ENCODE peak calls at places on chromosomes 5 and 9, in seven cellular contexts. K is kidney epithelial cell, W is thyroid gland, G is fibroblast of villous mesenchyme, U is fibroblast of pulmonary artery, I is heart right ventricle, Y is IMR-90. F is an unnamed sample.

GRCh38 chr5:172487671-172488070 is 33.3 kb upstream of the SH3PXD2B start:
- DNase-seq in K (no peak), W (no peak), G (no peak), U (peak), I (no peak), Y (no peak), F (no peak)

GRCh38 chr5:145499483-145499882 is 335.7 kb downstream of the PRELID2 start:
- DNase-seq in K (no peak), W (no peak), G (peak), U (peak), I (no peak), Y (peak), F (no peak)

GRCh38 chr9:19229725-19230355 is 653 bp upstream of the DENND4C start:
- DNase-seq in K (no peak), W (peak), G (peak), U (no peak), I (peak), Y (no peak), F (no peak)

GRCh38 chr5:126801992-126802294 is 25.0 kb downstream of the LMNB1 start:
- DNase-seq in K (no peak), W (no peak), G (peak), U (peak), I (no peak), Y (peak), F (peak)

GRCh38 chr5:14869286-14870164 is 2.1 kb downstream of the ANKH start:
- DNase-seq in K (no peak), W (no peak), G (no peak), U (no peak), I (no peak), Y (no peak), F (no peak)

GRCh38 chr5:61327761-61328753 is 4.0 kb upstream of the ZSWIM6 start:
- DNase-seq in K (no peak), W (no peak), G (peak), U (peak), I (no peak), Y (peak), F (no peak)

GRCh38 chr9:133528887-133529262 is 4.1 kb upstream of the MYMK start:
- DNase-seq in K (no peak), W (no peak), G (no peak), U (no peak), I (no peak), Y (no peak), F (no peak)

GRCh38 chr9:70510157-70510770 is 95.8 kb upstream of the KLF9 start:
- DNase-seq in K (no peak), W (peak), G (peak), U (peak), I (peak), Y (no peak), F (no peak)

GRCh38 chr5:140413230-140413629 is 11.6 kb downstream of the ANKHD1 start:
- DNase-seq in K (no peak), W (no peak), G (no peak), U (no peak), I (no peak), Y (no peak), F (no peak)

GRCh38 chr5:180596668-180597231 is 5.5 kb upstream of the SCGB3A1 start:
- DNase-seq in K (no peak), W (no peak), G (no peak), U (no peak), I (no peak), Y (no peak), F (no peak)

GRCh38 chr9:1871486-1872181 is 143.5 kb upstream of the SMARCA2 start:
- DNase-seq in K (no peak), W (no peak), G (no peak), U (peak), I (no peak), Y (no peak), F (no peak)

GRCh38 chr5:136082390-136083193 is 50.1 kb upstream of the SMAD5 start:
- DNase-seq in K (no peak), W (peak), G (peak), U (peak), I (no peak), Y (peak), F (peak)

GRCh38 chr5:60634054-60634453 is 65.9 kb downstream of the DEPDC1B start:
- DNase-seq in K (no peak), W (no peak), G (peak), U (peak), I (no peak), Y (no peak), F (no peak)

GRCh38 chr9:131984564-131984963 is 95.1 kb downstream of the MED27 start:
- DNase-seq in K (no peak), W (no peak), G (no peak), U (no peak), I (no peak), Y (peak), F (no peak)

GRCh38 chr5:18465833-18466681 is 831.8 kb downstream of the TAF11L14 start:
- DNase-seq in K (peak), W (peak), G (peak), U (peak), I (no peak), Y (peak), F (peak)

GRCh38 chr9:125829743-125830142 is 82.6 kb downstream of the PBX3 start:
- DNase-seq in K (no peak), W (no peak), G (peak), U (peak), I (no peak), Y (peak), F (no peak)

GRCh38 chr9:114674076-114674797 is 7.8 kb downstream of the TEX48 start:
- DNase-seq in K (no peak), W (no peak), G (no peak), U (no peak), I (no peak), Y (no peak), F (no peak)

GRCh38 chr5:53109041-53109435 is 519 bp downstream of the MOCS2 start:
- DNase-seq in K (no peak), W (no peak), G (peak), U (peak), I (no peak), Y (no peak), F (no peak)

GRCh38 chr5:143362828-143363227 is 40.7 kb downstream of the NR3C1 start:
- DNase-seq in K (no peak), W (no peak), G (no peak), U (no peak), I (no peak), Y (no peak), F (no peak)

GRCh38 chr5:36364473-36364872 is 62.8 kb upstream of the RANBP3L start:
- DNase-seq in K (no peak), W (no peak), G (no peak), U (no peak), I (no peak), Y (no peak), F (no peak)

GRCh38 chr5:79535477-79536192 is 21.7 kb upstream of the HOMER1 start:
- DNase-seq in K (no peak), W (no peak), G (peak), U (no peak), I (no peak), Y (peak), F (no peak)

GRCh38 chr9:114779352-114779845 is 26.4 kb downstream of the TNFSF15 start:
- DNase-seq in K (peak), W (peak), G (no peak), U (peak), I (peak), Y (no peak), F (no peak)

GRCh38 chr5:135214897-135215616 is 181.0 kb upstream of the PITX1 start:
- DNase-seq in K (no peak), W (no peak), G (peak), U (peak), I (no peak), Y (peak), F (no peak)

GRCh38 chr9:134700636-134701350 is 59.2 kb downstream of the COL5A1 start:
- DNase-seq in K (no peak), W (no peak), G (no peak), U (no peak), I (peak), Y (no peak), F (no peak)

GRCh38 chr9:20948703-20949102 is 82.7 kb downstream of the HACD4 start:
- DNase-seq in K (no peak), W (no peak), G (no peak), U (no peak), I (no peak), Y (no peak), F (no peak)

GRCh38 chr5:151720195-151720594 is 33.5 kb upstream of the SPARC start:
- DNase-seq in K (no peak), W (no peak), G (no peak), U (no peak), I (no peak), Y (no peak), F (no peak)

GRCh38 chr5:121805931-121806330 is 45.8 kb upstream of the FTMT start:
- DNase-seq in K (no peak), W (no peak), G (peak), U (no peak), I (no peak), Y (no peak), F (peak)

GRCh38 chr9:84261082-84261746 is 79.3 kb downstream of the SLC28A3 start:
- DNase-seq in K (peak), W (peak), G (peak), U (peak), I (peak), Y (peak), F (peak)

GRCh38 chr5:59813761-59814562 is 79.6 kb downstream of the PDE4D start:
- DNase-seq in K (no peak), W (no peak), G (peak), U (peak), I (no peak), Y (peak), F (peak)

GRCh38 chr5:93294184-93294583 is 286.8 kb downstream of the NR2F1-AS1 start:
- DNase-seq in K (no peak), W (no peak), G (peak), U (peak), I (no peak), Y (peak), F (no peak)

GRCh38 chr9:70902705-70903131 is 218.7 kb downstream of the TRPM3 start:
- DNase-seq in K (peak), W (no peak), G (peak), U (peak), I (no peak), Y (peak), F (peak)

GRCh38 chr9:20477940-20478620 is 144.2 kb downstream of the MLLT3 start:
- DNase-seq in K (peak), W (no peak), G (no peak), U (peak), I (no peak), Y (peak), F (peak)

GRCh38 chr9:70136632-70137031 is 93.0 kb downstream of the MAMDC2 start:
- DNase-seq in K (no peak), W (no peak), G (peak), U (peak), I (no peak), Y (peak), F (no peak)

GRCh38 chr9:134519403-134520070 is 122.1 kb upstream of the COL5A1 start:
- DNase-seq in K (no peak), W (no peak), G (no peak), U (no peak), I (no peak), Y (no peak), F (no peak)

GRCh38 chr5:68137451-68138190 is 77.9 kb upstream of the PIK3R1 start:
- DNase-seq in K (no peak), W (no peak), G (peak), U (no peak), I (no peak), Y (peak), F (peak)

GRCh38 chr9:86966852-86967511 is 19.7 kb upstream of the GAS1 start:
- DNase-seq in K (no peak), W (peak), G (peak), U (no peak), I (no peak), Y (no peak), F (no peak)

GRCh38 chr9:127723450-127723849 is 7.6 kb downstream of the TTC16 start:
- DNase-seq in K (no peak), W (peak), G (no peak), U (peak), I (no peak), Y (peak), F (peak)

GRCh38 chr9:84615574-84615973 is 54.0 kb upstream of the NTRK2 start:
- DNase-seq in K (no peak), W (no peak), G (no peak), U (no peak), I (no peak), Y (no peak), F (no peak)

DNA sequence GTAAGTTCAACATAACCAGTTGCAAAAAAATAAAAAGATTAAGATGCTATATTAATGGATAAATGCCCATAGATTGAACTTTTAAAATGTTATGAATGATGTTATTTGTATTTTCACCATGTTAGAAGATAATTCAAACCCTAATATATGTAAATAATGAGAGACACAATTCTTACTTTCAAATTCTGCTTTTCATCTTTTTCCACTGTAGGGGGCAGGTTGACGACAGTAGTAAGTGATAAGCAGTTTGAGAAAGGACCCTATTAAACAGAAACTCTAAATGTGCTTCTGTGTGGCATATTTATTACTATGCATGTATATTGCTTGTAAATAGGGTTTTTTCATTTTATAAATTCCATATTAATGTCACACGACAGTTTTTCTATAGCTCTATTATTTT is 591.1 kb downstream of the SEMA5A start:
- DNase-seq in K (no peak), W (no peak), G (no peak), U (no peak), I (no peak), Y (no peak), F (no peak)
- TF ChIP-seq CTCF in K (no peak), W (no peak), G (peak), U (peak), I (no peak), Y (peak), F (no peak)

GRCh38 chr9:120869360-120869687 is 7.7 kb downstream of the PHF19 start:
- DNase-seq in K (no peak), W (no peak), G (no peak), U (no peak), I (no peak), Y (no peak), F (no peak)

GRCh38 chr9:120869726-120870125 is 7.3 kb downstream of the PHF19 start:
- DNase-seq in K (no peak), W (no peak), G (no peak), U (no peak), I (peak), Y (no peak), F (no peak)

GRCh38 chr9:120867676-120868338 is 9.2 kb downstream of the PHF19 start:
- DNase-seq in K (no peak), W (no peak), G (no peak), U (no peak), I (no peak), Y (no peak), F (no peak)

GRCh38 chr9:120868676-120869359 is 8.2 kb downstream of the PHF19 start:
- DNase-seq in K (peak), W (peak), G (peak), U (peak), I (peak), Y (peak), F (peak)

DNA sequence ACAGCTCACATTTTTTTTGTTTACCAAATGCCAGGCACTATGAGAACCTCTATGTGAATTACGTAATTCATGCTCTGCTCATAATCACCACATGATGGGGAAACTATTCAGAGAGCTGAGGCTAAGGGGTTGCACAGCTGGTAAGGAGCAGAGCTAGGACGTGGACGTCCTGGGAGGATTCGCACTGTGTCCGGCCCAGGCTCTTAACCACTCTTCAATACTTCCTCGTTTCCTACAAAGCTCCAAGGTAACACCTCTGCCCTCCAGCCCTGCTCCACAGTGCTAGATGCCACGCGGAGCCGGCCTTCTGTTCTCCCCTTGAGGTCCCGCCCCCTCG is 8.7 kb downstream of the PHF19 start:
- DNase-seq in K (no peak), W (no peak), G (peak), U (peak), I (no peak), Y (peak), F (peak)
- H3K4me3 ChIP-seq in K (peak), W (no peak), G (peak), U (peak), I (peak), Y (peak), F (peak)

GRCh38 chr9:4762108-4762888 is 21.3 kb upstream of the AK3 start:
- DNase-seq in K (peak), W (peak), G (peak), U (peak), I (peak), Y (peak), F (peak)

GRCh38 chr9:4768681-4769080 is 24.1 kb upstream of the RCL1 start:
- DNase-seq in K (no peak), W (no peak), G (no peak), U (no peak), I (no peak), Y (no peak), F (no peak)

GRCh38 chr9:4760122-4760521 is 19.1 kb upstream of the AK3 start:
- DNase-seq in K (no peak), W (no peak), G (no peak), U (no peak), I (no peak), Y (no peak), F (no peak)

GRCh38 chr9:4764033-4764432 is 23.0 kb upstream of the AK3 start:
- DNase-seq in K (no peak), W (no peak), G (no peak), U (no peak), I (no peak), Y (no peak), F (no peak)

DNA sequence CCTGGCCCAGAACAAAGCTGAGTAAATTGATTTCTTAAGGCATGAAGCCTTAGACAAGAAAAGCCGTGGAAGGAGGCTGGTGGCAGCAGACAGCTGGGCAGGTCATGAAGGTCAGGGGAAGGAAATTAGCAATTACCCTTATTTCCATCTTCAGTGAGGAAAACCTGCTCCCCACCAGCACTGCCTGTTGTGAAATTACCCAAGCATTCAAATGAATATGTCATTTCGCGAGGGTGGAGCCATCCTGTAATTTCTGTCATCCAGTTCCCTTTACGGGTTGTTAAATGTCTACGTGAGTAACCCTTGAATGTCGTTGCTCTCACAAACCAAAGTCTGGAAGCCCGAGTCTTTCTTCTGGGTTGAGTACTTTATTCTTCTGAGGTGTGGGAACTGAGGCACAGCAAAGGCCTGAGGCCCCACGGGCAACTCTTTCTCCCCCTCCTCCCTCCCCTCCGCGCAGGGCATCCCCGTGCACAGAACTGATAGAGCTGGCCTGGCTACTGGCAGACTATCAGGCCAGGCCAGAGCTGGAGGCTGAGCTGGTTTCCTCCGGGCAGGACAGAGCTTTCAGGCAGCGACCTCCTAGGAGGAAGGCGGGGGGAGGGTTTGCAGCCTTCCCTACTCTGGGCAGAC is 22.0 kb upstream of the AK3 start:
- DNase-seq in K (no peak), W (no peak), G (peak), U (peak), I (peak), Y (no peak), F (no peak)
- TF ChIP-seq CTCF in K (no peak), W (no peak), G (no peak), U (no peak), I (peak), Y (no peak), F (no peak)

GRCh38 chr5:94811341-94811740 is 192.9 kb downstream of the SLF1 start:
- DNase-seq in K (no peak), W (no peak), G (no peak), U (no peak), I (no peak), Y (no peak), F (no peak)
- H3K4me3 ChIP-seq in K (no peak), W (no peak), G (no peak), U (no peak), I (no peak), Y (no peak), F (no peak)

F was measured in astrocyte of the cerebellum.